ENCODE peak calls at places on chromosomes 5 and 9, in five cellular contexts. One of them, this sample, is unnamed.

GRCh38 chr9:9942764-9943424 is 669.9 kb downstream of the PTPRD start:
- DNase-seq in HCT116: no peak
- DNase-seq in A549: peak; percentile 57
- DNase-seq in WTC11: peak; percentile 76
- DNase-seq in K562: peak; percentile 40
- DNase-seq in this sample: peak; percentile 76

GRCh38 chr9:117403403-117403811 is 11.4 kb downstream of the ASTN2 start:
- DNase-seq in HCT116: no peak
- DNase-seq in A549: no peak
- DNase-seq in WTC11: no peak
- DNase-seq in K562: no peak
- DNase-seq in this sample: no peak

GRCh38 chr9:115262477-115262876 is 144.5 kb upstream of the TNC start:
- DNase-seq in HCT116: peak; percentile 10
- DNase-seq in A549: peak; percentile 96
- DNase-seq in WTC11: no peak
- DNase-seq in K562: no peak
- DNase-seq in this sample: no peak

GRCh38 chr9:128428644-128429504 is 8.2 kb downstream of the CERCAM start:
- DNase-seq in HCT116: no peak
- DNase-seq in A549: no peak
- DNase-seq in WTC11: no peak
- DNase-seq in K562: peak; percentile 94
- DNase-seq in this sample: no peak

GRCh38 chr5:68086857-68087256 is 128.7 kb upstream of the PIK3R1 start:
- DNase-seq in HCT116: no peak
- DNase-seq in A549: no peak
- DNase-seq in WTC11: no peak
- DNase-seq in K562: no peak
- DNase-seq in this sample: no peak

GRCh38 chr5:55599148-55600050 is 64.6 kb upstream of the PLPP1 start:
- DNase-seq in HCT116: no peak
- DNase-seq in A549: no peak
- DNase-seq in WTC11: no peak
- DNase-seq in K562: no peak
- DNase-seq in this sample: no peak

GRCh38 chr5:89584339-89584956 is 701.5 kb upstream of the MEF2C start:
- DNase-seq in HCT116: peak; percentile 23
- DNase-seq in A549: no peak
- DNase-seq in WTC11: no peak
- DNase-seq in K562: no peak
- DNase-seq in this sample: no peak

GRCh38 chr5:85647349-85648127 is 970.2 kb upstream of the COX7C start:
- DNase-seq in HCT116: no peak
- DNase-seq in A549: no peak
- DNase-seq in WTC11: no peak
- DNase-seq in K562: peak; percentile 84
- DNase-seq in this sample: no peak

GRCh38 chr5:26415987-26416386 is 622.4 kb downstream of the CDH9 start:
- DNase-seq in HCT116: no peak
- DNase-seq in A549: no peak
- DNase-seq in WTC11: no peak
- DNase-seq in K562: no peak
- DNase-seq in this sample: no peak

GRCh38 chr5:95261369-95262175 is 23.3 kb downstream of the MCTP1 start:
- DNase-seq in HCT116: no peak
- DNase-seq in A549: peak; percentile 36
- DNase-seq in WTC11: no peak
- DNase-seq in K562: peak; percentile 31
- DNase-seq in this sample: peak; percentile 73

GRCh38 chr9:119366909-119367690 is 2.1 kb downstream of the BRINP1 start:
- DNase-seq in HCT116: no peak
- DNase-seq in A549: no peak
- DNase-seq in WTC11: no peak
- DNase-seq in K562: no peak
- DNase-seq in this sample: no peak

GRCh38 chr9:34653131-34653530 is 1.1 kb downstream of the IL11RA start:
- DNase-seq in HCT116: no peak
- DNase-seq in A549: no peak
- DNase-seq in WTC11: no peak
- DNase-seq in K562: no peak
- DNase-seq in this sample: no peak

GRCh38 chr9:70475211-70475610 is 60.8 kb upstream of the KLF9 start:
- DNase-seq in HCT116: no peak
- DNase-seq in A549: no peak
- DNase-seq in WTC11: no peak
- DNase-seq in K562: no peak
- DNase-seq in this sample: no peak

GRCh38 chr9:114092336-114092735 is 6.8 kb downstream of the KIF12 start:
- DNase-seq in HCT116: no peak
- DNase-seq in A549: no peak
- DNase-seq in WTC11: no peak
- DNase-seq in K562: no peak
- DNase-seq in this sample: no peak

GRCh38 chr5:149143470-149143869 is 2.2 kb downstream of the ABLIM3 start:
- DNase-seq in HCT116: no peak
- DNase-seq in A549: no peak
- DNase-seq in WTC11: no peak
- DNase-seq in K562: no peak
- DNase-seq in this sample: no peak

GRCh38 chr9:33159760-33160127 is 7.4 kb downstream of the B4GALT1 start:
- DNase-seq in HCT116: no peak
- DNase-seq in A549: peak; percentile 66
- DNase-seq in WTC11: no peak
- DNase-seq in K562: no peak
- DNase-seq in this sample: peak; percentile 91

GRCh38 chr9:93223241-93224180 is 39.6 kb downstream of the WNK2 start:
- DNase-seq in HCT116: peak; percentile 56
- DNase-seq in A549: peak; percentile 56
- DNase-seq in WTC11: no peak
- DNase-seq in K562: no peak
- DNase-seq in this sample: no peak

GRCh38 chr9:112764344-112764743 is 13.8 kb downstream of the SNX30 start:
- DNase-seq in HCT116: no peak
- DNase-seq in A549: no peak
- DNase-seq in WTC11: no peak
- DNase-seq in K562: peak; percentile 75
- DNase-seq in this sample: peak; percentile 19

GRCh38 chr5:135139397-135140134 is 105.5 kb upstream of the PITX1 start:
- DNase-seq in HCT116: peak; percentile 73
- DNase-seq in A549: peak; percentile 81
- DNase-seq in WTC11: no peak
- DNase-seq in K562: peak; percentile 56
- DNase-seq in this sample: peak; percentile 87

GRCh38 chr5:87210743-87211142 is 56.9 kb upstream of the RASA1 start:
- DNase-seq in HCT116: peak; percentile 15
- DNase-seq in A549: no peak
- DNase-seq in WTC11: no peak
- DNase-seq in K562: no peak
- DNase-seq in this sample: no peak

GRCh38 chr9:118595719-118596305 is 773.4 kb downstream of the BRINP1 start:
- DNase-seq in HCT116: no peak
- DNase-seq in A549: peak; percentile 65
- DNase-seq in WTC11: peak; percentile 59
- DNase-seq in K562: no peak
- DNase-seq in this sample: peak; percentile 40

GRCh38 chr5:96995419-96995818 is 59.5 kb downstream of the LNPEP start:
- DNase-seq in HCT116: no peak
- DNase-seq in A549: no peak
- DNase-seq in WTC11: no peak
- DNase-seq in K562: no peak
- DNase-seq in this sample: no peak

GRCh38 chr9:85858351-85858750 is 82.6 kb upstream of the NAA35 start:
- DNase-seq in HCT116: no peak
- DNase-seq in A549: no peak
- DNase-seq in WTC11: no peak
- DNase-seq in K562: no peak
- DNase-seq in this sample: no peak

GRCh38 chr5:177997319-177997670 is 1.3 kb upstream of the PROP1 start:
- DNase-seq in HCT116: no peak
- DNase-seq in A549: no peak
- DNase-seq in WTC11: no peak
- DNase-seq in K562: peak; percentile 6
- DNase-seq in this sample: no peak

GRCh38 chr9:133106511-133107244 is 14.4 kb downstream of the RALGDS start:
- DNase-seq in HCT116: no peak
- DNase-seq in A549: no peak
- DNase-seq in WTC11: no peak
- DNase-seq in K562: no peak
- DNase-seq in this sample: no peak

GRCh38 chr9:135958485-135958884 is 2.7 kb downstream of the UBAC1 start:
- DNase-seq in HCT116: no peak
- DNase-seq in A549: no peak
- DNase-seq in WTC11: no peak
- DNase-seq in K562: peak; percentile 48
- DNase-seq in this sample: no peak

GRCh38 chr9:135959814-135960213 is 1.4 kb downstream of the UBAC1 start:
- DNase-seq in HCT116: no peak
- DNase-seq in A549: no peak
- DNase-seq in WTC11: no peak
- DNase-seq in K562: peak; percentile 71
- DNase-seq in this sample: no peak

GRCh38 chr9:135956798-135957166 is 4.4 kb downstream of the UBAC1 start:
- DNase-seq in HCT116: no peak
- DNase-seq in A549: no peak
- DNase-seq in WTC11: no peak
- DNase-seq in K562: no peak
- DNase-seq in this sample: no peak

GRCh38 chr9:135955981-135956797 is 5.0 kb downstream of the UBAC1 start:
- DNase-seq in HCT116: no peak
- DNase-seq in A549: no peak
- DNase-seq in WTC11: no peak
- DNase-seq in K562: peak; percentile 35
- DNase-seq in this sample: no peak

GRCh38 chr9:135957431-135957830 is 3.7 kb downstream of the UBAC1 start:
- DNase-seq in HCT116: no peak
- DNase-seq in A549: no peak
- DNase-seq in WTC11: no peak
- DNase-seq in K562: peak; percentile 63
- DNase-seq in this sample: no peak
- TF ChIP-seq MAX in HCT116: no peak
- TF ChIP-seq MAX in A549: no peak
- TF ChIP-seq MAX in WTC11: no peak
- TF ChIP-seq MAX in K562: no peak
- TF ChIP-seq MAX in this sample: no peak

GRCh38 chr5:110785356-110785755 is 46.5 kb downstream of the SLC25A46 start:
- DNase-seq in HCT116: no peak
- DNase-seq in A549: no peak
- DNase-seq in WTC11: no peak
- DNase-seq in K562: no peak
- DNase-seq in this sample: peak; percentile 3

GRCh38 chr5:110784901-110785300 is 46.1 kb downstream of the SLC25A46 start:
- DNase-seq in HCT116: no peak
- DNase-seq in A549: no peak
- DNase-seq in WTC11: no peak
- DNase-seq in K562: no peak
- DNase-seq in this sample: no peak

GRCh38 chr5:110790673-110791072 is 51.9 kb downstream of the SLC25A46 start:
- DNase-seq in HCT116: no peak
- DNase-seq in A549: peak; percentile 11
- DNase-seq in WTC11: no peak
- DNase-seq in K562: no peak
- DNase-seq in this sample: no peak
- TF ChIP-seq MAX in HCT116: no peak
- TF ChIP-seq MAX in A549: no peak
- TF ChIP-seq MAX in WTC11: no peak
- TF ChIP-seq MAX in K562: no peak
- TF ChIP-seq MAX in this sample: no peak

GRCh38 chr9:121680236-121680635 is 28.8 kb downstream of the DAB2IP start:
- DNase-seq in HCT116: no peak
- DNase-seq in A549: no peak
- DNase-seq in WTC11: no peak
- DNase-seq in K562: no peak
- DNase-seq in this sample: no peak
- TF ChIP-seq MAX in HCT116: no peak
- TF ChIP-seq MAX in A549: no peak
- TF ChIP-seq MAX in WTC11: no peak
- TF ChIP-seq MAX in K562: no peak
- TF ChIP-seq MAX in this sample: no peak

DNA sequence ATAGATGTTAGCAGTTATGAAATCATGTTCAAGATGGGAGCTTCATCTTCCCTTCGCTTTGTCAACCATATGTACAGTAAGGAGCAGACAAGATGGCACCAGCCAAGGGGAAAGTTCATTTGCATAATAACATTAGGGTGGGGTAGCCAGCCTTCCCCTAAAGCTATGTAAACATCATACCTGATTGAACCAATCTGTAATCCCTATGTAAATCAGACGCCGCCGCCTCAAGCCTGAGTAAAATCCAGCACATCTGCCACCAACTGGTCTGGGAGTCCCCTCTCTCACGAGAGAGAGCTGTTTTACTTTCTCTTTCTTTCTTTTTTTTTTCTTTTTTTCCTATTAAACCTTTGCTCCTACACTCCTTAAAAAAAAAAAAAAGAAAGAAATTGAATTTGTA is 30.8 kb upstream of the REEP2 start:
- DNase-seq in HCT116: no peak
- DNase-seq in A549: no peak
- DNase-seq in WTC11: no peak
- DNase-seq in K562: peak; percentile 5
- DNase-seq in this sample: no peak
- TF ChIP-seq MAX in HCT116: no peak
- TF ChIP-seq MAX in A549: no peak
- TF ChIP-seq MAX in WTC11: no peak
- TF ChIP-seq MAX in K562: no peak
- TF ChIP-seq MAX in this sample: no peak

GRCh38 chr5:124583469-124584350 is 162.7 kb downstream of the ZNF608 start:
- DNase-seq in HCT116: peak; percentile 40
- DNase-seq in A549: peak; percentile 64
- DNase-seq in WTC11: no peak
- DNase-seq in K562: peak; percentile 77
- DNase-seq in this sample: peak; percentile 18

GRCh38 chr5:124581866-124582650 is 164.4 kb downstream of the ZNF608 start:
- DNase-seq in HCT116: no peak
- DNase-seq in A549: no peak
- DNase-seq in WTC11: no peak
- DNase-seq in K562: no peak
- DNase-seq in this sample: no peak

GRCh38 chr5:124580512-124580911 is 165.9 kb downstream of the ZNF608 start:
- DNase-seq in HCT116: no peak
- DNase-seq in A549: no peak
- DNase-seq in WTC11: no peak
- DNase-seq in K562: no peak
- DNase-seq in this sample: no peak

GRCh38 chr5:124580925-124581821 is 165.3 kb downstream of the ZNF608 start:
- DNase-seq in HCT116: no peak
- DNase-seq in A549: no peak
- DNase-seq in WTC11: peak; percentile 88
- DNase-seq in K562: no peak
- DNase-seq in this sample: no peak

GRCh38 chr5:124584991-124585715 is 161.3 kb downstream of the ZNF608 start:
- DNase-seq in HCT116: peak; percentile 15
- DNase-seq in A549: no peak
- DNase-seq in WTC11: no peak
- DNase-seq in K562: peak; percentile 16
- DNase-seq in this sample: no peak
- TF ChIP-seq MAX in HCT116: no peak
- TF ChIP-seq MAX in A549: no peak
- TF ChIP-seq MAX in WTC11: no peak
- TF ChIP-seq MAX in K562: no peak
- TF ChIP-seq MAX in this sample: no peak

This sample was measured in NB4.